ENCODE peak calls at places on chromosomes 13 and 19, in five cellular contexts. U is Panc1, Y is GM12878, C is K562, O is HepG2. A is an unnamed sample.
A peak's percentile ranks its signal among the peaks of the same experiment; 100 is the strongest.

GRCh38 chr19:10748924-10749434 is 31.1 kb downstream of the DNM2 start:
- ATAC-seq in O (peak; percentile 86), Y (no peak), C (peak; percentile 85), U (peak; percentile 85), A (peak; percentile 30)

GRCh38 chr19:39400997-39401548 is 5.6 kb upstream of the ZFP36 start:
- ATAC-seq in O (peak; percentile 25), U (peak; percentile 2), C (no peak), Y (peak; percentile 8), A (no peak)

GRCh38 chr19:6608950-6609349 is 18.0 kb upstream of the CD70 start:
- ATAC-seq in Y (peak; percentile 88), C (no peak), U (no peak), O (no peak), A (no peak)

GRCh38 chr13:49645451-49645850 is 17.1 kb downstream of the ARL11 start:
- ATAC-seq in O (peak; percentile 50), U (no peak), Y (no peak), C (no peak), A (no peak)

GRCh38 chr19:10891360-10892108 is 20.2 kb downstream of the CARM1 start:
- ATAC-seq in Y (no peak), U (no peak), O (no peak), C (no peak), A (peak; percentile 21)

GRCh38 chr13:48403151-48403631 is 9.7 kb downstream of the LPAR6 start:
- ATAC-seq in C (no peak), Y (peak; percentile 56), U (no peak), O (no peak), A (peak; percentile 56)

GRCh38 chr13:51636349-51636890 is 52.2 kb downstream of the WDFY2 start:
- ATAC-seq in Y (no peak), O (peak; percentile 95), C (no peak), U (peak; percentile 79), A (no peak)

GRCh38 chr19:39232708-39233107 is 12.1 kb downstream of the IFNL3 start:
- ATAC-seq in U (no peak), O (no peak), C (no peak), Y (no peak), A (no peak)

GRCh38 chr13:81393686-81394085 is 1052.8 kb upstream of the SPRY2 start:
- ATAC-seq in Y (peak; percentile 84), C (peak; percentile 68), U (no peak), O (no peak), A (no peak)

GRCh38 chr13:22903925-22904324 is 276.9 kb upstream of the SGCG start:
- ATAC-seq in O (no peak), Y (peak; percentile 92), C (no peak), U (no peak), A (no peak)

GRCh38 chr13:33870046-33870668 is 52.2 kb downstream of the RFC3 start:
- ATAC-seq in U (no peak), C (no peak), Y (no peak), O (no peak), A (no peak)

GRCh38 chr13:18956473-18957078 is 225.0 kb downstream of the TUBA3C start:
- ATAC-seq in O (no peak), C (no peak), U (no peak), Y (no peak), A (no peak)

GRCh38 chr13:99979453-99980200 is 2.0 kb upstream of the ZIC2 start:
- ATAC-seq in O (peak; percentile 11), Y (no peak), U (peak; percentile 18), C (peak; percentile 18), A (no peak)

GRCh38 chr13:94178625-94179244 is 300.7 kb downstream of the DCT start:
- ATAC-seq in C (no peak), U (no peak), O (peak; percentile 89), Y (no peak), A (no peak)

GRCh38 chr13:23579072-23579885 is 9.1 kb downstream of the TNFRSF19 start:
- ATAC-seq in C (peak; percentile 100), U (peak; percentile 98), O (peak; percentile 96), Y (peak; percentile 89), A (peak; percentile 97)

GRCh38 chr13:24184855-24185254 is 24.3 kb downstream of the SPATA13 start:
- ATAC-seq in O (peak; percentile 40), Y (no peak), U (no peak), C (no peak), A (no peak)

GRCh38 chr19:16671652-16672274 is 10.8 kb downstream of the TMEM38A start:
- ATAC-seq in U (no peak), C (no peak), O (no peak), Y (no peak), A (no peak)

GRCh38 chr13:44197791-44198770 is 175.5 kb upstream of the SERP2 start:
- ATAC-seq in O (no peak), U (no peak), C (no peak), Y (peak; percentile 87), A (no peak)

GRCh38 chr19:57282011-57282636 is 1.8 kb downstream of the ZNF460 start:
- ATAC-seq in U (no peak), C (no peak), O (no peak), Y (peak; percentile 11), A (no peak)

GRCh38 chr19:33260628-33261418 is 35.2 kb upstream of the SLC7A10 start:
- ATAC-seq in Y (peak; percentile 75), O (peak; percentile 14), C (no peak), U (no peak), A (peak; percentile 50)

GRCh38 chr13:52130641-52131040 is 1.8 kb upstream of the NEK5 start:
- ATAC-seq in C (no peak), U (no peak), Y (no peak), O (no peak), A (no peak)

GRCh38 chr13:99340638-99341037 is 33.4 kb upstream of the GPR183 start:
- ATAC-seq in C (no peak), O (no peak), Y (no peak), U (no peak), A (no peak)

GRCh38 chr13:38821753-38822551 is 135.1 kb downstream of the FREM2 start:
- ATAC-seq in Y (peak; percentile 52), O (no peak), U (no peak), C (no peak), A (no peak)

DNA sequence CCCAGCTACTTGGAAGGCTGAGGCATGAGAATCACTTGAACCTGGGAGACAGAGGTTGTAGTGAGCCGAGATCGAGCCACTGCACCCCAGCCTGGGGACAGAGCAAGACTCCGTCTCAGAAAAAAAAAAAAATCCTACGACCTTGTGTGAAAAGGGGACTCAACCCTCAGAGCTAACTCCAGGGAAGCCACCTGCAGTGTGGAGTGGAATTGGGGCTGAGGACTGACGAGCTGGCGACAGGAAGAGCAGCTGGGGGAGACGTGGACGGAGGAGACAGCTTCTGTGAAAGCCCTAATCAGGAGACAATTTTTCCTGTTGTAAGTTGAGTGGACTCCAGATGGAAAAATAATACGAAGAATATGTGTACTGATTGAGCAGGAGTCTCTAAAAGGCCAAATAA is 11.9 kb upstream of the LAIR1 start:
- ATAC-seq in O (no peak), C (no peak), U (no peak), Y (no peak), A (no peak)
- H3K4me1 ChIP-seq in O (no peaks in the 10 kb centered on the region), C (no peaks in the 10 kb centered on the region), U (no peaks in the 10 kb centered on the region), Y (peaks cover 11% of the 10 kb centered on the region), A (no peaks in the 10 kb centered on the region)

DNA sequence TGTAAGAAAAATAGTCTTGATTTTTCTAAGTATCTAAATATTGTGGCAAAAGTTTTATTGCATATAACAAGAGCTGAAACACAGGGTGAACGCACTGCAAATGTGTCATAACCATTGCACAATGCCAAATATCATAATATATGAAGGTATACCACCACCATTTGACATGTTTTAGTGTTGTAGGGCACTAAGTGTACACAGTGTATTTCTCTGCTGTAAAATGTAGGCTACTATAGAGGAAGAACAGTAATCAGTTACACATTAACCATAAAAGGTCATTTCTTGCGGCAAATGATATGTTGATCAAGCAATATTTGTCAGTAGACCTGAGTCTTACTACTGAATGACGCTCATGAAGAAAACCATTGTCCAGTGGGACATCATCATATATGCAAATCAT is 18.3 kb upstream of the KLF5 start:
- ATAC-seq in U (no peak), C (no peak), O (peak; percentile 66), Y (no peak), A (no peak)
- TF ChIP-seq POLR2AphosphoS5 in U (no peak), C (no peak), O (no peak), Y (no peak), A (no peak)

GRCh38 chr19:50427318-50427925 is 5.3 kb upstream of the MYBPC2 start:
- ATAC-seq in C (no peak), O (no peak), Y (no peak), U (no peak), A (no peak)
- H3K4me1 ChIP-seq in C (peaks cover 7% of the 10 kb centered on the region), O (peaks cover 24% of the 10 kb centered on the region), Y (peaks cover 48% of the 10 kb centered on the region), U (no peaks in the 10 kb centered on the region), A (no peaks in the 10 kb centered on the region)

GRCh38 chr19:15303105-15303780 is 29.1 kb downstream of the BRD4 start:
- ATAC-seq in C (no peak), U (no peak), O (no peak), Y (no peak), A (no peak)
- TF ChIP-seq POLR2AphosphoS5 in C (no peak), U (no peak), O (no peak), Y (no peak), A (peak; percentile 44)

DNA sequence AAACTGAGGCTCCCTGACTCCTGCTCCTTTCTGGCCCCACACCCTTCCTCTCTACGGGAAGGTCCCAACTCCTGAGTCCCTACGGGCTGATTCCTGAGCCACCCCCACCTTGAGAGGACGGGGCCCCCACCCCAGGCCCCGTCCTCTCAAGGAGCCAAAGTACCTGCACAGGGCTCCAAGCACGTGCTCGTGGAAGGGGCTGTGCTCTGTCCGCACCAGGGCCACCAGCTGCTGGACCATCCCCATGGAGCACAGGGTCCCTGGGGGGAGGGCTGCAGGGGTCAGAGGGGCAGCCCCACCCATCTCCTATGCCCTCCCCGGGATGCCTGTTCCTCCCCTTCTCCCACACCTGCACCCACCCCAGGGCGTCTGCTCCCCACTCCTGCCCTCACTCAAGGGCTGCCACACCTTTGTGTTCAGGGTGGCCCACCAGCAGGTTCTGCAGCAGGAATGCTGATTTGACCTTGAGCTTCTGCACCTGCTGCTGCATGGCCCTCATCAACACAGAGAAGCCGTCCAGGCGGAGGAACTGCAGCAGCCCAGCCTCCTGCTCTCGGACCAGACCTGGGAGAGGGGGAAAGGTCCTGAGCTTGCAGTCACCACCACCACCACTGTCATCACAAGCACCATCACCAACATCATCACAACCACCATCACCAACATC is 7.0 kb upstream of the PPP6R1 start:
- ATAC-seq in O (no peak), Y (no peak), C (no peak), U (no peak), A (no peak)
- H3K4me1 ChIP-seq in O (peaks cover 5% of the 10 kb centered on the region), Y (no peaks in the 10 kb centered on the region), C (peaks cover 10% of the 10 kb centered on the region), U (no peaks in the 10 kb centered on the region), A (no peaks in the 10 kb centered on the region)

DNA sequence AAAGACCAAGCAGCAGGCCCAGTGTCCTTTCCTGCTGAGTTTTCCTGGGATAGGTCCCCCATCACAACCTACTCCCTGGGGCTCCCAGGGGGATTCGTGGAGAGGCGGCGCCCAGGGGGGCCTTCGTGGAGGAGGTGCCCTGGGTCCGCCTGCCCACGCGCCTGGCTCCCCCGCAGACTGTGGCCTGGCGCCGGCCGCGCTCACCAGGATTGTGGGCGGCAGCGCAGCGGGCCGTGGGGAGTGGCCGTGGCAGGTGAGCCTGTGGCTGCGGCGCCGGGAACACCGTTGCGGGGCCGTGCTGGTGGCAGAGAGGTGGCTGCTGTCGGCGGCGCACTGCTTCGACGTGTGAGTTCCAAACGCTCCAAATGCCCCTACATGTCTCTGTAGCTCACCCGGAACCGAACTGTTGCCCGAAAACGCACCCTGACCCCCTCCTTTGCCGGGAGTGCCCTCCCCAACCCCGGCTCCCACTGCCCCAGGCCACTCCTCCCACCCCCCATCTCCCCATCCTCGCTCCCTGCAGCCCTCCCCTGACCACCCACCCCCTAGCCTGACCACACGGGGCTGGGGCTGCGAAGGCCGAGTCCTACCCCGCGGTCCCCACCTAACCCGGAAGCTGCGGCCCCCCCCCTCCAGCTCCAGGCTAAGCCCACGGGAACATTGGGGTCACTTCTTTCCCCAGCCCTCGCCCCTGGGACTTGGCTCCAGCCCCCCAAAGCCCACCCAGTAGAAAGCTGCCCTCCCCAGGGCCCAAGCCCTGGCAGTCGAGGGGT is 3.3 kb downstream of the TIMM13 start:
- ATAC-seq in Y (no peak), C (no peak), O (no peak), U (no peak), A (no peak)
- TF ChIP-seq POLR2AphosphoS5 in Y (no peak), C (no peak), O (no peak), U (no peak), A (no peak)

GRCh38 chr13:110910013-110910890 is 4.6 kb downstream of the ANKRD10 start:
- ATAC-seq in C (no peak), O (no peak), Y (no peak), U (no peak), A (no peak)
- H3K4me1 ChIP-seq in C (peaks cover 16% of the 10 kb centered on the region), O (peaks cover 57% of the 10 kb centered on the region), Y (peaks cover 9% of the 10 kb centered on the region), U (peaks cover 46% of the 10 kb centered on the region), A (peaks cover 37% of the 10 kb centered on the region)